ENCODE peak calls at places on chromosomes 5 and 9, in six cellular contexts. One of them, this sample, is unnamed.

GRCh38 chr5:171577940-171578856 is 158.8 kb downstream of the FGF18 start:
- DNase-seq in epithelial cell of esophagus: no peak
- DNase-seq in erythroblast: no peak
- DNase-seq in mesothelial cell of epicardium: no peak
- DNase-seq in T1000: no peak
- DNase-seq in AG04450: no peak
- DNase-seq in this sample: no peak

GRCh38 chr5:172504736-172505402 is 50.5 kb upstream of the SH3PXD2B start:
- DNase-seq in epithelial cell of esophagus: no peak
- DNase-seq in erythroblast: no peak
- DNase-seq in mesothelial cell of epicardium: peak
- DNase-seq in T1000: no peak
- DNase-seq in AG04450: no peak
- DNase-seq in this sample: no peak

GRCh38 chr5:601771-602465 is 10.2 kb upstream of the CEP72 start:
- DNase-seq in epithelial cell of esophagus: no peak
- DNase-seq in erythroblast: no peak
- DNase-seq in mesothelial cell of epicardium: peak
- DNase-seq in T1000: no peak
- DNase-seq in AG04450: no peak
- DNase-seq in this sample: no peak

GRCh38 chr9:125843646-125844045 is 96.5 kb downstream of the PBX3 start:
- DNase-seq in epithelial cell of esophagus: no peak
- DNase-seq in erythroblast: no peak
- DNase-seq in mesothelial cell of epicardium: no peak
- DNase-seq in T1000: no peak
- DNase-seq in AG04450: no peak
- DNase-seq in this sample: no peak

GRCh38 chr9:129476821-129477611 is 143.9 kb downstream of the C9orf50 start:
- DNase-seq in epithelial cell of esophagus: no peak
- DNase-seq in erythroblast: no peak
- DNase-seq in mesothelial cell of epicardium: no peak
- DNase-seq in T1000: no peak
- DNase-seq in AG04450: no peak
- DNase-seq in this sample: no peak

GRCh38 chr5:93611900-93612898 is 29.2 kb downstream of the NR2F1 start:
- DNase-seq in epithelial cell of esophagus: peak
- DNase-seq in erythroblast: peak
- DNase-seq in mesothelial cell of epicardium: no peak
- DNase-seq in T1000: no peak
- DNase-seq in AG04450: no peak
- DNase-seq in this sample: no peak

GRCh38 chr5:50726475-50727148 is 60.2 kb downstream of the PARP8 start:
- DNase-seq in epithelial cell of esophagus: no peak
- DNase-seq in erythroblast: no peak
- DNase-seq in mesothelial cell of epicardium: no peak
- DNase-seq in T1000: no peak
- DNase-seq in AG04450: no peak
- DNase-seq in this sample: no peak

GRCh38 chr5:14532180-14532579 is 49.4 kb upstream of the OTULINL start:
- DNase-seq in epithelial cell of esophagus: peak
- DNase-seq in erythroblast: no peak
- DNase-seq in mesothelial cell of epicardium: no peak
- DNase-seq in T1000: no peak
- DNase-seq in AG04450: no peak
- DNase-seq in this sample: no peak

GRCh38 chr5:111252799-111253564 is 28.8 kb downstream of the CAMK4 start:
- DNase-seq in epithelial cell of esophagus: no peak
- DNase-seq in erythroblast: no peak
- DNase-seq in mesothelial cell of epicardium: no peak
- DNase-seq in T1000: no peak
- DNase-seq in AG04450: no peak
- DNase-seq in this sample: no peak

GRCh38 chr9:126317513-126317912 is 9.1 kb upstream of the MVB12B start:
- DNase-seq in epithelial cell of esophagus: peak
- DNase-seq in erythroblast: no peak
- DNase-seq in mesothelial cell of epicardium: no peak
- DNase-seq in T1000: no peak
- DNase-seq in AG04450: no peak
- DNase-seq in this sample: no peak

GRCh38 chr5:124453221-124454032 is 293.0 kb downstream of the ZNF608 start:
- DNase-seq in epithelial cell of esophagus: peak
- DNase-seq in erythroblast: peak
- DNase-seq in mesothelial cell of epicardium: no peak
- DNase-seq in T1000: no peak
- DNase-seq in AG04450: peak
- DNase-seq in this sample: no peak

GRCh38 chr5:114782869-114783268 is 386.8 kb downstream of the TRIM36 start:
- DNase-seq in epithelial cell of esophagus: no peak
- DNase-seq in erythroblast: no peak
- DNase-seq in mesothelial cell of epicardium: no peak
- DNase-seq in T1000: no peak
- DNase-seq in AG04450: no peak
- DNase-seq in this sample: no peak

GRCh38 chr9:121246821-121247511 is 21.0 kb upstream of the GSN start:
- DNase-seq in epithelial cell of esophagus: peak
- DNase-seq in erythroblast: no peak
- DNase-seq in mesothelial cell of epicardium: no peak
- DNase-seq in T1000: no peak
- DNase-seq in AG04450: peak
- DNase-seq in this sample: peak

GRCh38 chr5:33964132-33964531 is 20.4 kb downstream of the SLC45A2 start:
- DNase-seq in epithelial cell of esophagus: no peak
- DNase-seq in erythroblast: no peak
- DNase-seq in mesothelial cell of epicardium: no peak
- DNase-seq in T1000: no peak
- DNase-seq in AG04450: no peak
- DNase-seq in this sample: no peak

GRCh38 chr5:19322716-19323485 is 665.1 kb downstream of the CDH18 start:
- DNase-seq in epithelial cell of esophagus: peak
- DNase-seq in erythroblast: no peak
- DNase-seq in mesothelial cell of epicardium: no peak
- DNase-seq in T1000: no peak
- DNase-seq in AG04450: no peak
- DNase-seq in this sample: no peak

GRCh38 chr9:81537964-81538363 is 151.4 kb downstream of the TLE1 start:
- DNase-seq in epithelial cell of esophagus: no peak
- DNase-seq in erythroblast: no peak
- DNase-seq in mesothelial cell of epicardium: no peak
- DNase-seq in T1000: no peak
- DNase-seq in AG04450: no peak
- DNase-seq in this sample: no peak

GRCh38 chr5:102629827-102630605 is 125.1 kb upstream of the PAM start:
- DNase-seq in epithelial cell of esophagus: peak
- DNase-seq in erythroblast: no peak
- DNase-seq in mesothelial cell of epicardium: no peak
- DNase-seq in T1000: no peak
- DNase-seq in AG04450: no peak
- DNase-seq in this sample: no peak

GRCh38 chr5:83362526-83362925 is 109.0 kb upstream of the VCAN start:
- DNase-seq in epithelial cell of esophagus: no peak
- DNase-seq in erythroblast: no peak
- DNase-seq in mesothelial cell of epicardium: no peak
- DNase-seq in T1000: no peak
- DNase-seq in AG04450: no peak
- DNase-seq in this sample: no peak